ENCODE peak calls at places on chromosomes 11 and 22, in seven cellular contexts. R, Z, H, P, K, X and Y are unnamed samples.

GRCh38 chr22:22450343-22450839 is 58.2 kb downstream of the ZNF280B start:
- DNase-seq in R (peak), Z (no peak), H (no peak), P (no peak), K (no peak), X (peak), Y (no peak)

GRCh38 chr11:73404048-73404447 is 27.8 kb downstream of the RELT start:
- DNase-seq in R (no peak), Z (no peak), H (peak), P (peak), K (no peak), X (peak), Y (no peak)

GRCh38 chr22:34702279-34702678 is 363.7 kb upstream of the ISX start:
- DNase-seq in R (no peak), Z (no peak), H (no peak), P (no peak), K (no peak), X (no peak), Y (no peak)

GRCh38 chr11:63574856-63575602 is 11.8 kb upstream of the PLAAT2 start:
- DNase-seq in R (no peak), Z (no peak), H (peak), P (no peak), K (no peak), X (peak), Y (no peak)

GRCh38 chr11:38927993-38928392 is 2330.0 kb upstream of the RAG2 start:
- DNase-seq in R (no peak), Z (no peak), H (no peak), P (no peak), K (no peak), X (no peak), Y (no peak)

GRCh38 chr22:50530280-50530856 is 556 bp upstream of the TYMP start:
- DNase-seq in R (peak), Z (no peak), H (peak), P (peak), K (no peak), X (peak), Y (no peak)

GRCh38 chr11:115848614-115849013 is 344.4 kb upstream of the CADM1 start:
- DNase-seq in R (no peak), Z (no peak), H (no peak), P (no peak), K (no peak), X (no peak), Y (no peak)

GRCh38 chr22:47166446-47167016 is 404.1 kb downstream of the TBC1D22A start:
- DNase-seq in R (no peak), Z (no peak), H (no peak), P (no peak), K (no peak), X (peak), Y (peak)

GRCh38 chr11:111349191-111349695 is 29.8 kb downstream of the POU2AF1 start:
- DNase-seq in R (peak), Z (no peak), H (no peak), P (no peak), K (no peak), X (no peak), Y (no peak)

GRCh38 chr11:107576497-107577086 is 11.1 kb upstream of the ALKBH8 start:
- DNase-seq in R (peak), Z (no peak), H (peak), P (peak), K (no peak), X (peak), Y (no peak)

GRCh38 chr22:31148953-31149627 is 8.8 kb upstream of the PLA2G3 start:
- DNase-seq in R (peak), Z (no peak), H (peak), P (peak), K (peak), X (no peak), Y (no peak)

GRCh38 chr11:79456501-79456900 is 15.7 kb upstream of the TENM4 start:
- DNase-seq in R (no peak), Z (no peak), H (no peak), P (no peak), K (no peak), X (no peak), Y (no peak)

GRCh38 chr11:79465160-79465559 is 24.3 kb upstream of the TENM4 start:
- DNase-seq in R (no peak), Z (no peak), H (no peak), P (no peak), K (no peak), X (no peak), Y (no peak)

GRCh38 chr11:79458712-79459111 is 17.9 kb upstream of the TENM4 start:
- DNase-seq in R (no peak), Z (no peak), H (no peak), P (no peak), K (no peak), X (no peak), Y (no peak)

GRCh38 chr11:79466411-79466810 is 25.6 kb upstream of the TENM4 start:
- DNase-seq in R (no peak), Z (peak), H (peak), P (no peak), K (peak), X (no peak), Y (no peak)

DNA sequence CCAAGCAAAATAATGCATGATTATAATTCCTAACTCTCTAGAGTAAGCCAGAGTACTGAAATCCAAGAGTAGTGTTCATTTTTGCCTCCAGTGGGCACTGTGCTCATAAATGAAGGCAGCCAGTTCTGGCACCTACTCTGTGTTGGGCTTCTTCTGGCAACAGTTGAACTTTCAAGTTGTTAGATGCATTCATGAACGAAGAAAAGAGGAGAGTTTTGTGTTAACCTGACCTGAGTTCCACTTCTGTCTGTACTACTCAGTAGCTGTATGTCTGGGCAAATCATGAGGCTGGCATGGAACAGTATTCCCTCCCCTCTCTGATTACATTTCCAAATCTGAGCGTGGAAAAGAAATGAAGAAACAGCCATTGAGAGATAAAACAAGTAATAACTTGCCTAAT is 20.3 kb upstream of the TENM4 start:
- DNase-seq in R (peak), Z (no peak), H (peak), P (no peak), K (no peak), X (no peak), Y (no peak)
- TF ChIP-seq CTCF in R (peak), Z (peak), H (peak), P (peak), K (peak), X (peak), Y (peak)

GRCh38 chr11:68031136-68031459 is 617 bp downstream of the NDUFS8 start:
- DNase-seq in R (peak), Z (no peak), H (no peak), P (no peak), K (no peak), X (no peak), Y (no peak)

GRCh38 chr11:68032003-68032402 is 1.5 kb downstream of the NDUFS8 start:
- DNase-seq in R (no peak), Z (no peak), H (no peak), P (no peak), K (no peak), X (no peak), Y (no peak)

GRCh38 chr11:68035266-68035876 is 3.5 kb upstream of the TCIRG1 start:
- DNase-seq in R (no peak), Z (no peak), H (no peak), P (no peak), K (no peak), X (no peak), Y (no peak)

GRCh38 chr11:68033708-68034045 is 3.2 kb downstream of the NDUFS8 start:
- DNase-seq in R (no peak), Z (no peak), H (no peak), P (no peak), K (no peak), X (no peak), Y (no peak)

GRCh38 chr11:68032997-68033707 is 2.7 kb downstream of the NDUFS8 start:
- DNase-seq in R (no peak), Z (no peak), H (no peak), P (no peak), K (no peak), X (no peak), Y (no peak)
- TF ChIP-seq CTCF in R (no peak), Z (no peak), H (no peak), P (no peak), K (no peak), X (no peak), Y (no peak)

GRCh38 chr11:43130616-43131015 is 181.2 kb upstream of the API5 start:
- DNase-seq in R (peak), Z (no peak), H (no peak), P (no peak), K (no peak), X (no peak), Y (no peak)
- TF ChIP-seq CTCF in R (peak), Z (no peak), H (no peak), P (no peak), K (no peak), X (no peak), Y (peak)

DNA sequence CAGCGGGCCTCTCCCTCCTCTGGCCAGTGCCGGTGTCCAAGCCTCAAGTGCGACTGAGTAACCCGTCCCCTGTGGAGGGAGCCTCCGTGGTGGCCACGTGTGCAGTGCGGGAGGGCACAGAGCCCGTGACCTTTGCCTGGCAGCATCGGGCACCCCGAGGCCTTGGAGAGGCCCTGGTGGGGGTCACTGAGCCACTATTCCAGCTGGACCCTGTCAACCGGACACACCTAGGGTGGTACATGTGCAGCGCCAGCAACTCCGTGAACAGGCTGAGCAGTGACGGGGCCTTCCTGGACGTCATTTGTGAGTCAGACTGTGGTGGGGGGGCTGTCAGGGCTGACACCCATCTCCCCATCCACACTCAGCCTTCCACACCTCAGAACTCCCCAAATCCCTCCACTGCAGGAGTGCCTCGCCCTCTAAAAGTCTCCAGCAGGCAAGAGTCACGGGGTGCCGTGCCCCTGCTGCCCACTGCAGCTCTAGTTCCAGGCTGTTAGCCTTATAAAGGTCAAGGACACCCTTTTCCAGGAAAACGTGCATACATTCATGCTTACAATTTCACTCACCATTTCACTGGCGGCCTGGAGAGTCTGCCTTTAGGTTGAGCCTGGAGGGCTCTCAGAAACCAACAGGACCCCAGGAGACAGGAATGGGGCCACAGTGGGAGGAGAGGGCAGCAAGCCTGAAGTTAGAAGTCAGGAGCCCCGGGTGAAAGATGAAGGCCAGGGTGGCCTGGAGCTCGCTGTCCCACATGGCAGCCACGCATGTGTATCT is 2.6 kb downstream of the VSIG10L2 start:
- DNase-seq in R (no peak), Z (no peak), H (no peak), P (no peak), K (no peak), X (no peak), Y (peak)
- TF ChIP-seq CTCF in R (no peak), Z (no peak), H (no peak), P (no peak), K (no peak), X (no peak), Y (no peak)

DNA sequence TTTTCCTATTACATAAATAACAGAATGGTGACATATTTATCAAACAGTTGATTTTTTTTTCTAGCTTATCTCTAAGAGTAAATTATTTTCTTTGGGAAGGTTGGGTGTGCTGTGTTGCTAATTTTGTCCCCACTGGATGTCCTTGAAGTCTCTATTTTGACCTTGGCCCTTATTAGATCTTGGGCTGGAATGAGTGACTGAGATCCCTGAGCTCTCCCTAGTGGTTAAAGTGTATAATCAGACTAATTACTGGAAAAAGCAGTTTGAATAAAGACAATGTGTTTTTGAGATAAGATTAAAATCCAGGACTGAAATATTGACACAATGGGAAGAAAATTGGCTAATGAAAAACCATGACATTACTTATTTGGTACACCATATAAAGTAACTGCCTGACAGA is 56.1 kb downstream of the AASDHPPT start:
- DNase-seq in R (peak), Z (no peak), H (no peak), P (no peak), K (no peak), X (no peak), Y (no peak)
- TF ChIP-seq CTCF in R (peak), Z (peak), H (peak), P (peak), K (peak), X (no peak), Y (peak)

GRCh38 chr11:133833101-133833898 is 12.0 kb downstream of the SPATA19 start:
- DNase-seq in R (no peak), Z (no peak), H (no peak), P (no peak), K (no peak), X (no peak), Y (no peak)

GRCh38 chr11:133832096-133833081 is 12.9 kb downstream of the SPATA19 start:
- DNase-seq in R (no peak), Z (no peak), H (no peak), P (no peak), K (no peak), X (no peak), Y (no peak)

GRCh38 chr11:133829566-133829965 is 15.7 kb downstream of the SPATA19 start:
- DNase-seq in R (no peak), Z (no peak), H (no peak), P (no peak), K (no peak), X (no peak), Y (no peak)

GRCh38 chr11:133828861-133829260 is 16.5 kb downstream of the SPATA19 start:
- DNase-seq in R (no peak), Z (no peak), H (no peak), P (no peak), K (no peak), X (no peak), Y (no peak)

GRCh38 chr11:133830931-133831907 is 14.1 kb downstream of the SPATA19 start:
- DNase-seq in R (no peak), Z (no peak), H (no peak), P (no peak), K (no peak), X (no peak), Y (no peak)
- TF ChIP-seq CTCF in R (peak), Z (no peak), H (no peak), P (no peak), K (no peak), X (peak), Y (peak)

GRCh38 chr22:23862103-23862502 is 4.4 kb downstream of the SLC2A11 start:
- DNase-seq in R (peak), Z (no peak), H (peak), P (peak), K (no peak), X (no peak), Y (no peak)

GRCh38 chr22:23857606-23858483 is at the start of gene SLC2A11:
- DNase-seq in R (peak), Z (peak), H (peak), P (peak), K (peak), X (peak), Y (peak)

GRCh38 chr22:23858484-23858815 is 775 bp downstream of the SLC2A11 start:
- DNase-seq in R (no peak), Z (no peak), H (no peak), P (no peak), K (no peak), X (no peak), Y (no peak)

GRCh38 chr22:23859201-23859600 is 1.5 kb downstream of the SLC2A11 start:
- DNase-seq in R (no peak), Z (no peak), H (no peak), P (no peak), K (no peak), X (no peak), Y (no peak)

GRCh38 chr22:23856721-23857605 is 712 bp upstream of the SLC2A11 start:
- DNase-seq in R (peak), Z (no peak), H (peak), P (peak), K (no peak), X (no peak), Y (peak)
- TF ChIP-seq CTCF in R (no peak), Z (no peak), H (peak), P (no peak), K (peak), X (no peak), Y (peak)

DNA sequence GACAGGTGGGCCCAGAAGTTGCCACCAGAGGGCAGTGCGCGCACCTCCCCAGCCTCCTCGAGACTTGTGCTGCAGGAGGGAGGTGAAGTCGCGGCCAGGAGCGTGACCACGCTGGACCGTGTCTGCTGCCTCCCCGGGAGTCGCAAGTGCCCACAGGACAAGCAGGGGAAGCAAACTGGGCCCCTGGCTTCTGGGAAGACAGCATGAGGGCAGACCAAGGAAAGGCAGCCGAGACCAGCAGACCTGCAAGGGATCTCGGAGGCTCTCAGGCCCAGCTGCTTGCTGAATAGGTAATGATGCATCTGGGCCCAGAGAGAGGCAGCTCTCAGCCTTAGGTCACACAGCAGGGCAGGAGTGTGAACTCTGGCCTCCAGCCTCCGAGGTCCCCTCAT is 17.0 kb upstream of the IL2RB start:
- DNase-seq in R (peak), Z (no peak), H (peak), P (peak), K (no peak), X (peak), Y (peak)
- TF ChIP-seq CTCF in R (peak), Z (peak), H (peak), P (peak), K (peak), X (peak), Y (peak)

DNA sequence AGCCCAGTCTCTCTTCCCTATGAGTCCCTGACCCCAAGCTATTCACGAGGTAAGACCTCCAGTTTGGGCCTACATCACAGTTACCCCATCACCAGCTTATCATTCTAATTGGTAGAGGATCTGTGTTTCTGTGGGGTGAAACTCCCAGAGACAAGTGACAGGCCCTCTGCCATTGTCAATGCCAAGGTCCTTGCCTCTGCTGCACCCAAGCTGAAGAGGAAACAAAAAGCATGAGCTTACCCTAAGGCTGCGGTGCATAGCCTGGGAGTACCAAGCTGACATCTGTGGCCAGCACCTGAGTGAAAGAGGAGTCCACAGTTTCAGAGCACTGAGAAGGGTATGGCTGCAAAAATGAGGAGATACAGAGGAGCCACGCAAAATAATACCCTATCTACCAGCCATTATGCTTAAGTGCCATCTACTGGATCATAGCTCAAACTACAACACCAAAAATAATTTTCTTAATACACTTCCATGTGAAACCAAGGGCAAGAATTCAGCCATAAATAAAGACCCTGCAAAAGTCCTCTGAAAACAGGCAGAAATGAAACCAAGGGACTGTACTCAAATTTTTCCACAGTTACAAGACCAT is 62.3 kb upstream of the ANO5 start:
- DNase-seq in R (no peak), Z (no peak), H (no peak), P (no peak), K (no peak), X (no peak), Y (no peak)
- TF ChIP-seq CTCF in R (peak), Z (no peak), H (peak), P (peak), K (no peak), X (no peak), Y (peak)